ENCODE peak calls at places on chromosomes 1 and 21, in eight cellular contexts. C, Q, O, U, R, Z, L and H are unnamed samples.

GRCh38 chr1:202037706-202038296 is 27.4 kb downstream of the ELF3 start:
- DNase-seq in C (no peak), Q (peak), O (no peak), U (no peak), R (peak), Z (no peak), L (no peak), H (no peak)

GRCh38 chr1:23394664-23395063 is 25.0 kb upstream of the ZNF436 start:
- DNase-seq in C (no peak), Q (no peak), O (peak), U (no peak), R (peak), Z (no peak), L (no peak), H (no peak)

GRCh38 chr21:43657355-43658093 is 1.8 kb downstream of the HSF2BP start:
- DNase-seq in C (no peak), Q (no peak), O (no peak), U (no peak), R (no peak), Z (no peak), L (no peak), H (no peak)

GRCh38 chr1:58397187-58397820 is 149.2 kb downstream of the OMA1 start:
- DNase-seq in C (no peak), Q (no peak), O (no peak), U (no peak), R (peak), Z (no peak), L (no peak), H (peak)

GRCh38 chr1:14778882-14779594 is 180.6 kb downstream of the KAZN start:
- DNase-seq in C (peak), Q (peak), O (no peak), U (no peak), R (peak), Z (peak), L (peak), H (no peak)

GRCh38 chr1:46368781-46369180 is 25.3 kb upstream of the FAAH start:
- DNase-seq in C (no peak), Q (no peak), O (no peak), U (no peak), R (no peak), Z (no peak), L (no peak), H (no peak)

GRCh38 chr1:112264553-112264952 is 131.5 kb upstream of the CTTNBP2NL start:
- DNase-seq in C (no peak), Q (no peak), O (no peak), U (no peak), R (peak), Z (no peak), L (no peak), H (no peak)

GRCh38 chr1:7348073-7348472 is 423.0 kb upstream of the VAMP3 start:
- DNase-seq in C (no peak), Q (no peak), O (no peak), U (no peak), R (no peak), Z (no peak), L (no peak), H (no peak)

GRCh38 chr1:84260852-84261518 is 40.5 kb upstream of the SAMD13 start:
- DNase-seq in C (no peak), Q (no peak), O (no peak), U (no peak), R (no peak), Z (no peak), L (no peak), H (no peak)

GRCh38 chr1:179121159-179121938 is 39.5 kb downstream of the TOR3A start:
- DNase-seq in C (peak), Q (peak), O (no peak), U (peak), R (peak), Z (peak), L (peak), H (no peak)

GRCh38 chr1:153349363-153350340 is 1.0 kb upstream of the PGLYRP4 start:
- DNase-seq in C (no peak), Q (no peak), O (peak), U (no peak), R (no peak), Z (no peak), L (no peak), H (no peak)

GRCh38 chr1:231193710-231194340 is 32.0 kb downstream of the TRIM67 start:
- DNase-seq in C (no peak), Q (no peak), O (no peak), U (no peak), R (no peak), Z (no peak), L (no peak), H (no peak)

GRCh38 chr1:112232848-112233247 is 163.2 kb upstream of the CTTNBP2NL start:
- DNase-seq in C (no peak), Q (no peak), O (peak), U (no peak), R (no peak), Z (no peak), L (no peak), H (no peak)

GRCh38 chr1:24896596-24897262 is 33.3 kb downstream of the RUNX3 start:
- DNase-seq in C (no peak), Q (no peak), O (no peak), U (no peak), R (no peak), Z (no peak), L (no peak), H (no peak)

GRCh38 chr1:75129660-75130311 is 4.4 kb upstream of the LHX8 start:
- DNase-seq in C (no peak), Q (no peak), O (no peak), U (no peak), R (no peak), Z (no peak), L (no peak), H (no peak)

GRCh38 chr1:225347123-225347683 is 80.6 kb downstream of the LBR start:
- DNase-seq in C (no peak), Q (no peak), O (no peak), U (no peak), R (no peak), Z (no peak), L (no peak), H (no peak)

GRCh38 chr1:147273409-147274307 is 31.2 kb downstream of the CHD1L start:
- DNase-seq in C (no peak), Q (peak), O (no peak), U (peak), R (peak), Z (no peak), L (no peak), H (no peak)

GRCh38 chr1:221911714-221912113 is 169.8 kb upstream of the DUSP10 start:
- DNase-seq in C (no peak), Q (no peak), O (no peak), U (no peak), R (no peak), Z (no peak), L (no peak), H (no peak)

GRCh38 chr1:104780470-104781078 is 1030.9 kb downstream of the AMY1C start:
- DNase-seq in C (no peak), Q (peak), O (no peak), U (no peak), R (peak), Z (no peak), L (no peak), H (no peak)

GRCh38 chr1:92874987-92875386 is 43.1 kb downstream of the RPL5 start:
- DNase-seq in C (no peak), Q (no peak), O (no peak), U (no peak), R (no peak), Z (no peak), L (no peak), H (no peak)

GRCh38 chr1:74733616-74734484 is 898 bp downstream of the TYW3 start:
- DNase-seq in C (peak), Q (peak), O (no peak), U (peak), R (peak), Z (no peak), L (peak), H (no peak)